ENCODE peak calls at places on chromosomes 4 and X, in five cellular contexts. H is GM12878, A is HEK293T, T is SK-N-SH, L is K562. Z is an unnamed sample.

GRCh38 chrX:57930051-57930450 is 19.8 kb upstream of the ZXDA start:
- DNase-seq in T (no peak), L (no peak), A (no peak), H (no peak), Z (no peak)

GRCh38 chr4:177441061-177441802 is 1.0 kb downstream of the AGA start:
- DNase-seq in H (peak), L (peak), T (peak), A (peak), Z (peak)

GRCh38 chr4:8244931-8245460 is 24.6 kb upstream of the HTRA3 start:
- DNase-seq in L (no peak), T (no peak), H (no peak), A (no peak), Z (no peak)

GRCh38 chr4:88697113-88697512 is 516 bp downstream of the NAP1L5 start:
- DNase-seq in T (peak), A (no peak), H (no peak), L (peak), Z (no peak)

GRCh38 chr4:71466775-71467174 is 128.0 kb downstream of the SLC4A4 start:
- DNase-seq in T (no peak), A (no peak), H (no peak), L (no peak), Z (no peak)

GRCh38 chr4:37873383-37873782 is 17.5 kb upstream of the TBC1D1 start:
- DNase-seq in T (no peak), A (no peak), H (no peak), L (no peak), Z (peak)

GRCh38 chr4:21948347-21949072 is at the start of gene KCNIP4:
- DNase-seq in H (no peak), A (peak), T (peak), L (no peak), Z (no peak)

GRCh38 chrX:134685662-134686061 is 27.4 kb upstream of the PLAC1 start:
- DNase-seq in H (no peak), T (no peak), A (no peak), L (no peak), Z (no peak)

GRCh38 chr4:95637047-95637600 is 88.4 kb upstream of the UNC5C start:
- DNase-seq in T (peak), H (no peak), A (peak), L (no peak), Z (no peak)

GRCh38 chr4:25743971-25744370 is 88.3 kb downstream of the SLC34A2 start:
- DNase-seq in L (no peak), A (no peak), T (no peak), H (no peak), Z (no peak)

GRCh38 chrX:2692221-2693122 is 1.4 kb downstream of the CD99 start:
- DNase-seq in H (no peak), T (peak), L (peak), A (no peak), Z (no peak)

GRCh38 chrX:132968282-132968681 is 9.9 kb upstream of the HS6ST2 start:
- DNase-seq in T (no peak), A (no peak), L (no peak), H (no peak), Z (no peak)

GRCh38 chr4:82268050-82268825 is 105.6 kb downstream of the HNRNPD start:
- DNase-seq in T (peak), H (no peak), A (peak), L (peak), Z (peak)

GRCh38 chrX:111823703-111824102 is 52.3 kb upstream of the TRPC5OS start:
- DNase-seq in T (no peak), L (no peak), A (no peak), H (no peak), Z (no peak)

GRCh38 chr4:113945906-113946305 is 33.5 kb downstream of the ARSJ start:
- DNase-seq in L (no peak), H (no peak), T (no peak), A (no peak), Z (no peak)

GRCh38 chrX:19174401-19175025 is 52.2 kb upstream of the ADGRG2 start:
- DNase-seq in L (no peak), A (no peak), T (no peak), H (no peak), Z (no peak)

GRCh38 chrX:45756562-45756961 is 555.9 kb upstream of the DIPK2B start:
- DNase-seq in T (no peak), H (no peak), L (no peak), A (no peak), Z (no peak)

GRCh38 chr4:2378408-2378807 is 40.0 kb downstream of the ZFYVE28 start:
- DNase-seq in A (no peak), L (no peak), T (no peak), H (no peak), Z (no peak)

GRCh38 chrX:68355629-68355920 is 77.7 kb downstream of the OPHN1 start:
- DNase-seq in A (no peak), L (no peak), H (no peak), T (no peak), Z (peak)

GRCh38 chr4:78610546-78611214 is 59.1 kb downstream of the ANXA3 start:
- DNase-seq in T (no peak), H (no peak), L (peak), A (no peak), Z (no peak)

GRCh38 chr4:151921371-151921770 is 160.6 kb upstream of the GATB start:
- DNase-seq in L (no peak), A (no peak), T (no peak), H (no peak), Z (no peak)
- TF ChIP-seq FOXM1 in L (no peak), A (no peak), T (no peak), H (no peak), Z (no peak)

GRCh38 chr4:158162637-158163036 is 10.2 kb downstream of the GASK1B start:
- DNase-seq in A (no peak), T (no peak), L (no peak), H (no peak), Z (no peak)

GRCh38 chr4:158163941-158164665 is 8.7 kb downstream of the GASK1B start:
- DNase-seq in T (no peak), H (no peak), L (no peak), A (no peak), Z (peak)

GRCh38 chr4:158159718-158160094 is 13.1 kb downstream of the GASK1B start:
- DNase-seq in H (no peak), T (no peak), L (no peak), A (no peak), Z (no peak)

GRCh38 chr4:158159054-158159717 is 13.6 kb downstream of the GASK1B start:
- DNase-seq in T (no peak), H (no peak), L (no peak), A (no peak), Z (no peak)

GRCh38 chr4:158161561-158162354 is 11.1 kb downstream of the GASK1B start:
- DNase-seq in A (no peak), H (no peak), L (no peak), T (no peak), Z (no peak)
- TF ChIP-seq FOXM1 in A (no peak), H (no peak), L (no peak), T (peak), Z (no peak)

DNA sequence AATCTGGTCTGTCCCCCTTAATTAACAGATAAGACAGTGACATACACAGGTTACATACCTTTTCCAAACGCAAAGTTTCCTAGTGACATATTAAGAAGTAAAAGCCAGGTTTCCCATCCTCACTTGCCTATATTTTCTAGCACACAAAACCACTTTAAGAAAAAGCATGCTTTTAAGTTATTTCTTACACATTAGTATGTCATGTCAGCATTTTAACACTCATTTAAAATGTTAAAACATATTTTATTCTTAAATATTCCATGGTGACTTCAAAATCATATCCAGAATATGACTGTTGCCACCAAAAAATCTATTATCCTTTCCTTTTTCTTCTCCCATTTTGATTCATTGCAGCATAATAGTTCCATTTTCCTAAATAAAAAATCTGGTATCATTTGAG is 1830.2 kb downstream of the STIM2 start:
- DNase-seq in A (no peak), H (no peak), T (no peak), L (no peak), Z (no peak)
- TF ChIP-seq FOXM1 in A (no peak), H (no peak), T (no peak), L (no peak), Z (no peak)

GRCh38 chr4:1199556-1200331 is 27.4 kb upstream of the SPON2 start:
- DNase-seq in A (no peak), T (peak), L (no peak), H (no peak), Z (no peak)

GRCh38 chr4:1204286-1204827 is 32.0 kb upstream of the SPON2 start:
- DNase-seq in L (no peak), T (peak), H (no peak), A (no peak), Z (no peak)

GRCh38 chr4:1200425-1201035 is 28.1 kb upstream of the SPON2 start:
- DNase-seq in H (no peak), A (no peak), L (peak), T (peak), Z (no peak)

GRCh38 chr4:1202526-1203378 is 30.4 kb upstream of the SPON2 start:
- DNase-seq in T (peak), H (no peak), A (no peak), L (no peak), Z (no peak)

GRCh38 chr4:1201851-1202525 is 29.6 kb upstream of the SPON2 start:
- DNase-seq in L (peak), H (peak), A (no peak), T (peak), Z (no peak)
- TF ChIP-seq FOXM1 in L (no peak), H (no peak), A (no peak), T (no peak), Z (no peak)

GRCh38 chr4:188867796-188868195 is 728.6 kb downstream of the TRIML1 start:
- DNase-seq in T (no peak), L (no peak), A (no peak), H (no peak), Z (no peak)
- TF ChIP-seq FOXM1 in T (no peak), L (no peak), A (no peak), H (no peak), Z (no peak)

Z was measured in HepG2.